ENCODE peak calls at places on chromosome 19, in seven cellular contexts. One of them, this sample, is unnamed.
A peak's percentile ranks its signal among the peaks of the same experiment; 100 is the strongest.

GRCh38 chr19:42249149-42249750 is 5.7 kb downstream of the ERF start:
- DNase-seq in NB4: no peak
- DNase-seq in transverse colon: no peak
- DNase-seq in WERI-Rb-1: no peak
- DNase-seq in body of pancreas: no peak
- DNase-seq in A549: no peak
- DNase-seq in lower lobe of right lung: no peak
- DNase-seq in this sample: no peak

GRCh38 chr19:33752018-33752790 is 44.5 kb upstream of the KCTD15 start:
- DNase-seq in transverse colon: no peak
- DNase-seq in NB4: no peak
- DNase-seq in A549: no peak
- DNase-seq in body of pancreas: no peak
- DNase-seq in lower lobe of right lung: no peak
- DNase-seq in WERI-Rb-1: peak; percentile 48
- DNase-seq in this sample: no peak

GRCh38 chr19:21505459-21506393 is at the start of gene ZNF429:
- DNase-seq in body of pancreas: peak; percentile 94
- DNase-seq in WERI-Rb-1: peak; percentile 96
- DNase-seq in transverse colon: peak; percentile 94
- DNase-seq in NB4: peak; percentile 95
- DNase-seq in A549: peak; percentile 4
- DNase-seq in lower lobe of right lung: peak; percentile 94
- DNase-seq in this sample: peak; percentile 93

GRCh38 chr19:50843701-50844221 is 10.4 kb upstream of the KLK15 start:
- DNase-seq in body of pancreas: no peak
- DNase-seq in A549: no peak
- DNase-seq in NB4: no peak
- DNase-seq in transverse colon: no peak
- DNase-seq in WERI-Rb-1: no peak
- DNase-seq in lower lobe of right lung: no peak
- DNase-seq in this sample: no peak

GRCh38 chr19:30719189-30719990 is 347.2 kb downstream of the ZNF536 start:
- DNase-seq in NB4: no peak
- DNase-seq in body of pancreas: peak; percentile 87
- DNase-seq in WERI-Rb-1: peak; percentile 73
- DNase-seq in transverse colon: peak; percentile 60
- DNase-seq in A549: peak; percentile 33
- DNase-seq in lower lobe of right lung: peak; percentile 64
- DNase-seq in this sample: peak; percentile 23

GRCh38 chr19:13181747-13182388 is 31.7 kb downstream of the IER2 start:
- DNase-seq in transverse colon: peak; percentile 79
- DNase-seq in lower lobe of right lung: peak; percentile 60
- DNase-seq in body of pancreas: peak; percentile 78
- DNase-seq in A549: no peak
- DNase-seq in NB4: peak; percentile 91
- DNase-seq in WERI-Rb-1: no peak
- DNase-seq in this sample: peak; percentile 28

GRCh38 chr19:13215572-13216380 is 65.6 kb downstream of the IER2 start:
- DNase-seq in A549: no peak
- DNase-seq in lower lobe of right lung: no peak
- DNase-seq in transverse colon: no peak
- DNase-seq in WERI-Rb-1: no peak
- DNase-seq in NB4: no peak
- DNase-seq in body of pancreas: no peak
- DNase-seq in this sample: no peak

GRCh38 chr19:46596008-46596407 is 5.1 kb upstream of the CALM3 start:
- DNase-seq in lower lobe of right lung: no peak
- DNase-seq in A549: no peak
- DNase-seq in NB4: no peak
- DNase-seq in WERI-Rb-1: no peak
- DNase-seq in body of pancreas: no peak
- DNase-seq in transverse colon: no peak
- DNase-seq in this sample: no peak

GRCh38 chr19:5032101-5032967 is 63.4 kb downstream of the KDM4B start:
- DNase-seq in WERI-Rb-1: no peak
- DNase-seq in NB4: no peak
- DNase-seq in body of pancreas: no peak
- DNase-seq in A549: no peak
- DNase-seq in transverse colon: no peak
- DNase-seq in lower lobe of right lung: no peak
- DNase-seq in this sample: no peak

GRCh38 chr19:6433165-6433564 is 398 bp downstream of the SLC25A41 start:
- DNase-seq in body of pancreas: no peak
- DNase-seq in transverse colon: no peak
- DNase-seq in lower lobe of right lung: no peak
- DNase-seq in A549: no peak
- DNase-seq in NB4: no peak
- DNase-seq in WERI-Rb-1: no peak
- DNase-seq in this sample: no peak

GRCh38 chr19:6431891-6432290 is 1.7 kb downstream of the SLC25A41 start:
- DNase-seq in body of pancreas: no peak
- DNase-seq in lower lobe of right lung: no peak
- DNase-seq in A549: no peak
- DNase-seq in NB4: no peak
- DNase-seq in WERI-Rb-1: no peak
- DNase-seq in transverse colon: no peak
- DNase-seq in this sample: no peak

GRCh38 chr19:6427131-6427530 is 2.5 kb upstream of the KHSRP start:
- DNase-seq in lower lobe of right lung: no peak
- DNase-seq in body of pancreas: no peak
- DNase-seq in NB4: no peak
- DNase-seq in WERI-Rb-1: no peak
- DNase-seq in transverse colon: no peak
- DNase-seq in A549: no peak
- DNase-seq in this sample: no peak

GRCh38 chr19:6425732-6426686 is 1.4 kb upstream of the KHSRP start:
- DNase-seq in lower lobe of right lung: no peak
- DNase-seq in WERI-Rb-1: peak; percentile 55
- DNase-seq in NB4: peak; percentile 66
- DNase-seq in body of pancreas: no peak
- DNase-seq in A549: no peak
- DNase-seq in transverse colon: peak; percentile 30
- DNase-seq in this sample: no peak

GRCh38 chr19:6429419-6430221 is 3.9 kb downstream of the SLC25A41 start:
- DNase-seq in lower lobe of right lung: no peak
- DNase-seq in transverse colon: no peak
- DNase-seq in NB4: no peak
- DNase-seq in WERI-Rb-1: no peak
- DNase-seq in body of pancreas: no peak
- DNase-seq in A549: no peak
- DNase-seq in this sample: no peak
- TF ChIP-seq CTCF in lower lobe of right lung: no peak
- TF ChIP-seq CTCF in transverse colon: no peak
- TF ChIP-seq CTCF in NB4: no peak
- TF ChIP-seq CTCF in WERI-Rb-1: no peak
- TF ChIP-seq CTCF in body of pancreas: no peak
- TF ChIP-seq CTCF in A549: no peak
- TF ChIP-seq CTCF in this sample: no peak

DNA sequence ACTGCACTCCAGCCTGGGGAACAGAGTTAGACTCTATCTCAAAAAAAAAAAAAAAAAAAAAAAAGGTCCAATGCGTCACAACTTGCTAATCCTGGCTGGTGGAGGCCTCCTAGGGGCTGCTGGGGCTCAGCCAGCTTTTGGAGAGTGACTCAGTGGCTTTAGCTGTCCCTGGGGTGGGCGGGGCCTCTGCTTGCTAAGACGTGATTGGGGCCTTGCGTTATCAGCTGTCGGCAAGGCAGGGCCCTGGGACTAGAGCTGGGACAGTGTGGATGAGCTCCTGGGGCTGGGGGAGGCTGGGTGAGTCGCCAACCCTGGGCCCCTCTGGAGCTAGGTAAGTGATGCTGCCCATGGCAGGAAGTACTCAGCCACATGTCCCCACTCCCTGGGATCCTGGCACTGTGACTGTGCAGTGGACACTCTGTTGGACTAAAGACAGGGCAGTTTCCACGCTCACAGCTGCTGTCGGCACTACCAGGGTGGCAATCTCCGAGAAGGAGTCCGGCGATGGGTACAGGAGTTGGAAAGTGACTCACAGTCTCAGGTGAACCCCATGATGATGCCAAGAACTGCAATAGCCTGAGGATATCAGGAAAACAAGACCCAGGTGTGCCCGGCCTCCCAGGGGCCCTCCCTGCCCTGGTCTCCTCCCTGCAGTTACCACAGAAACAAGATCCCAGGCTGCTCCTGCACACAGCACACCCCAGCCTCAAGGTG is 32.2 kb downstream of the F2RL3 start:
- DNase-seq in WERI-Rb-1: no peak
- DNase-seq in lower lobe of right lung: no peak
- DNase-seq in body of pancreas: no peak
- DNase-seq in NB4: peak; percentile 57
- DNase-seq in transverse colon: no peak
- DNase-seq in A549: no peak
- DNase-seq in this sample: peak; percentile 98
- H3K4me3 ChIP-seq in WERI-Rb-1: no peak overlapping the region
- H3K4me3 ChIP-seq in lower lobe of right lung: no peak overlapping the region
- H3K4me3 ChIP-seq in body of pancreas: no peak overlapping the region
- H3K4me3 ChIP-seq in NB4: no peak overlapping the region
- H3K4me3 ChIP-seq in transverse colon: no peak overlapping the region
- H3K4me3 ChIP-seq in A549: no peak overlapping the region
- H3K4me3 ChIP-seq in this sample: peak overlapping the region; percentile 9

GRCh38 chr19:56222901-56223300 is 20.8 kb downstream of the ZSCAN5C start:
- DNase-seq in NB4: no peak
- DNase-seq in lower lobe of right lung: no peak
- DNase-seq in WERI-Rb-1: no peak
- DNase-seq in body of pancreas: no peak
- DNase-seq in A549: no peak
- DNase-seq in transverse colon: no peak
- DNase-seq in this sample: no peak

GRCh38 chr19:56223481-56223880 is 21.4 kb downstream of the ZSCAN5C start:
- DNase-seq in transverse colon: no peak
- DNase-seq in NB4: no peak
- DNase-seq in body of pancreas: no peak
- DNase-seq in WERI-Rb-1: no peak
- DNase-seq in A549: no peak
- DNase-seq in lower lobe of right lung: no peak
- DNase-seq in this sample: no peak

GRCh38 chr19:56217039-56217949 is 15.2 kb downstream of the ZSCAN5C start:
- DNase-seq in lower lobe of right lung: no peak
- DNase-seq in WERI-Rb-1: no peak
- DNase-seq in NB4: no peak
- DNase-seq in transverse colon: no peak
- DNase-seq in A549: no peak
- DNase-seq in body of pancreas: peak; percentile 13
- DNase-seq in this sample: peak; percentile 93

DNA sequence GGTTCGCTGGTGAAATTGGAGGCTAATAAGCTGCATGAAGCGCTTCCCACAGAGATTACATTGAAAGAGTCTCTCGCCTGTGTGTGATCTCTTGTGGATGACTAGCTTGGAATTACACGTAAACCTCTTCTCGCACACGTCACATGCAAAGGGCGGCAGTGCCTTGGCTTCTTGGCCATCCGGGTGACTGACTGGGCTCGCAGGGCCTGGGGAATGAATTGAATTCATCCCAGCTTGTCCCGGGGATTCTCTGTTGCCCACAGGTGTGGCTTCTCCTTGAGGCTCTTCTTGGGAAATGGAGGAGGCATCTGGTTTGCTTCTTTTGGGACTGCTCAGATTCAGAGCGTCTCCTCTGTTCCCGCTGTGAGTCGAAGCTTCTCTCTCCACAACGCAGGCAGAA is 19.8 kb downstream of the ZSCAN5C start:
- DNase-seq in transverse colon: no peak
- DNase-seq in WERI-Rb-1: no peak
- DNase-seq in A549: no peak
- DNase-seq in lower lobe of right lung: no peak
- DNase-seq in NB4: no peak
- DNase-seq in body of pancreas: no peak
- DNase-seq in this sample: no peak
- TF ChIP-seq CTCF in transverse colon: no peak
- TF ChIP-seq CTCF in WERI-Rb-1: no peak
- TF ChIP-seq CTCF in A549: no peak
- TF ChIP-seq CTCF in lower lobe of right lung: no peak
- TF ChIP-seq CTCF in NB4: no peak
- TF ChIP-seq CTCF in body of pancreas: no peak
- TF ChIP-seq CTCF in this sample: no peak

GRCh38 chr19:49157445-49158224 is at the start of gene TRPM4:
- DNase-seq in WERI-Rb-1: peak; percentile 94
- DNase-seq in transverse colon: peak; percentile 95
- DNase-seq in A549: peak; percentile 84
- DNase-seq in lower lobe of right lung: peak; percentile 94
- DNase-seq in NB4: peak; percentile 40
- DNase-seq in body of pancreas: peak; percentile 95
- DNase-seq in this sample: peak; percentile 92
- H3K4me3 ChIP-seq in WERI-Rb-1: peak within 1 kb of the TSS; percentile 82
- H3K4me3 ChIP-seq in transverse colon: peak within 1 kb of the TSS; percentile 72
- H3K4me3 ChIP-seq in A549: peak within 1 kb of the TSS; percentile 93
- H3K4me3 ChIP-seq in lower lobe of right lung: peak within 1 kb of the TSS; percentile 95
- H3K4me3 ChIP-seq in NB4: no peak within 1 kb of the TSS
- H3K4me3 ChIP-seq in body of pancreas: peak within 1 kb of the TSS; percentile 88
- H3K4me3 ChIP-seq in this sample: peak within 1 kb of the TSS; percentile 91

DNA sequence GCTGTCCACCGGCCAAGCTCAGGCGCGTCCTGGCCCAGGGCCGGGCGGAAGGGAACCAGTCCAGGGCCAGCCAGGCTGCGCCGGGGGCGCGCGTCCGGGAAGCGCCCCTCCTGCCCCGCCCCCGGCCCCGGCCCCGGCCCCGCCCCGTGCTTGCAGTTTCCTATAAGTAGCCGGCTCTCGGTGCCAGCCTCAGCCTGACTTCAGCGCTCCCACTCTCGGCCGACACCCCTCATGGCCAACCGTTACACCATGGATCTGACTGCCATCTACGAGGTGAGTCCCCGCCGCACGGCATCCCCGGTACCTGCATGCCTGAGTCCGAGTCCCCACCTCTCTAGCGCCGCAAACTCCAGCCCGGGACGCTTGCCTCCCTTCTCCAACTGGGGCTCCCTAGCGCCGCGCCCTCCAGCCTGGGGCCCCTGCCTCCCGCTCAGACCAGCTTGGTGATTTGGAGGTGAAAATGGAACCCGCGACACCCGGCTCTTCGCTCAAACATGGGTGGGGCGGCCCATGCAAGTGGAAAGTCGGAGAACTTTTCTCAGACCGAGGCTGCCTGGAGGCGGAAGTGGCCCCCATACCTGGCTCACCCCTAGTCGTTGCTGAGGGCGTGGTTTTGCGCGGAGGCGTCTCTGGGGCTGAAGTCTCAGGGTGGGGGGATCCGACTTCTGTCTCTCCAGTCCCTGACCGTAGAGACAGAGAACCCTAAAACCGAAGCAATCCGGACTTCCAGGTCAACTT is at the start of gene ZFP36:
- DNase-seq in NB4: peak; percentile 73
- DNase-seq in transverse colon: peak; percentile 96
- DNase-seq in body of pancreas: peak; percentile 91
- DNase-seq in WERI-Rb-1: peak; percentile 72
- DNase-seq in lower lobe of right lung: peak; percentile 92
- DNase-seq in A549: peak; percentile 93
- DNase-seq in this sample: peak; percentile 85
- TF ChIP-seq CTCF in NB4: no peak
- TF ChIP-seq CTCF in transverse colon: peak; percentile 3
- TF ChIP-seq CTCF in body of pancreas: no peak
- TF ChIP-seq CTCF in WERI-Rb-1: no peak
- TF ChIP-seq CTCF in lower lobe of right lung: no peak
- TF ChIP-seq CTCF in A549: peak; percentile 22
- TF ChIP-seq CTCF in this sample: no peak

This sample was measured in epithelial cell of esophagus.